ENCODE peak calls at places on chromosomes 5 and 9, in five cellular contexts. One of them, this sample, is unnamed.
A peak's percentile ranks its signal among the peaks of the same experiment; 100 is the strongest.

GRCh38 chr5:83388608-83389007 is 82.9 kb upstream of the VCAN start:
- DNase-seq in adrenal gland: no peak
- DNase-seq in left lung: no peak
- DNase-seq in activated T-helper 2 cell treated with anti-CD3 and anti-CD28 coated beads, Interferon-gamma antibody, Interleukin-2, Interleukin-4, amounts not matched to agents 10 μg/mL and 5 μg/mL and 100 μg/mL, durations not matched to agents 14 hours and 24 hours and 36 hours: no peak
- DNase-seq in HEK293T: no peak
- DNase-seq in this sample: no peak

GRCh38 chr9:115640887-115641286 is 512.7 kb upstream of the PAPPA start:
- DNase-seq in adrenal gland: no peak
- DNase-seq in left lung: no peak
- DNase-seq in activated T-helper 2 cell treated with anti-CD3 and anti-CD28 coated beads, Interferon-gamma antibody, Interleukin-2, Interleukin-4, amounts not matched to agents 10 μg/mL and 5 μg/mL and 100 μg/mL, durations not matched to agents 14 hours and 24 hours and 36 hours: no peak
- DNase-seq in HEK293T: no peak
- DNase-seq in this sample: no peak

GRCh38 chr5:10264569-10264968 is 14.5 kb downstream of the CCT5 start:
- DNase-seq in adrenal gland: no peak
- DNase-seq in left lung: no peak
- DNase-seq in activated T-helper 2 cell treated with anti-CD3 and anti-CD28 coated beads, Interferon-gamma antibody, Interleukin-2, Interleukin-4, amounts not matched to agents 10 μg/mL and 5 μg/mL and 100 μg/mL, durations not matched to agents 14 hours and 24 hours and 36 hours: no peak
- DNase-seq in HEK293T: no peak
- DNase-seq in this sample: no peak

GRCh38 chr9:6782981-6783380 is 25.2 kb downstream of the KDM4C start:
- DNase-seq in adrenal gland: no peak
- DNase-seq in left lung: no peak
- DNase-seq in activated T-helper 2 cell treated with anti-CD3 and anti-CD28 coated beads, Interferon-gamma antibody, Interleukin-2, Interleukin-4, amounts not matched to agents 10 μg/mL and 5 μg/mL and 100 μg/mL, durations not matched to agents 14 hours and 24 hours and 36 hours: no peak
- DNase-seq in HEK293T: no peak
- DNase-seq in this sample: no peak

GRCh38 chr5:157294692-157295091 is 28.8 kb downstream of the CYFIP2 start:
- DNase-seq in adrenal gland: no peak
- DNase-seq in left lung: no peak
- DNase-seq in activated T-helper 2 cell treated with anti-CD3 and anti-CD28 coated beads, Interferon-gamma antibody, Interleukin-2, Interleukin-4, amounts not matched to agents 10 μg/mL and 5 μg/mL and 100 μg/mL, durations not matched to agents 14 hours and 24 hours and 36 hours: no peak
- DNase-seq in HEK293T: no peak
- DNase-seq in this sample: no peak

GRCh38 chr9:93205045-93205768 is 21.3 kb downstream of the WNK2 start:
- DNase-seq in adrenal gland: peak; percentile 11
- DNase-seq in left lung: no peak
- DNase-seq in activated T-helper 2 cell treated with anti-CD3 and anti-CD28 coated beads, Interferon-gamma antibody, Interleukin-2, Interleukin-4, amounts not matched to agents 10 μg/mL and 5 μg/mL and 100 μg/mL, durations not matched to agents 14 hours and 24 hours and 36 hours: no peak
- DNase-seq in HEK293T: no peak
- DNase-seq in this sample: no peak

GRCh38 chr5:13591621-13592020 is 352.9 kb downstream of the DNAH5 start:
- DNase-seq in adrenal gland: no peak
- DNase-seq in left lung: no peak
- DNase-seq in activated T-helper 2 cell treated with anti-CD3 and anti-CD28 coated beads, Interferon-gamma antibody, Interleukin-2, Interleukin-4, amounts not matched to agents 10 μg/mL and 5 μg/mL and 100 μg/mL, durations not matched to agents 14 hours and 24 hours and 36 hours: no peak
- DNase-seq in HEK293T: no peak
- DNase-seq in this sample: no peak

GRCh38 chr9:79224672-79225433 is 346.9 kb upstream of the TLE4 start:
- DNase-seq in adrenal gland: no peak
- DNase-seq in left lung: no peak
- DNase-seq in activated T-helper 2 cell treated with anti-CD3 and anti-CD28 coated beads, Interferon-gamma antibody, Interleukin-2, Interleukin-4, amounts not matched to agents 10 μg/mL and 5 μg/mL and 100 μg/mL, durations not matched to agents 14 hours and 24 hours and 36 hours: no peak
- DNase-seq in HEK293T: no peak
- DNase-seq in this sample: no peak

GRCh38 chr9:93596399-93596798 is 20.0 kb downstream of the PHF2 start:
- DNase-seq in adrenal gland: no peak
- DNase-seq in left lung: no peak
- DNase-seq in activated T-helper 2 cell treated with anti-CD3 and anti-CD28 coated beads, Interferon-gamma antibody, Interleukin-2, Interleukin-4, amounts not matched to agents 10 μg/mL and 5 μg/mL and 100 μg/mL, durations not matched to agents 14 hours and 24 hours and 36 hours: no peak
- DNase-seq in HEK293T: no peak
- DNase-seq in this sample: no peak

GRCh38 chr5:39584921-39585320 is 160.1 kb upstream of the DAB2 start:
- DNase-seq in adrenal gland: no peak
- DNase-seq in left lung: no peak
- DNase-seq in activated T-helper 2 cell treated with anti-CD3 and anti-CD28 coated beads, Interferon-gamma antibody, Interleukin-2, Interleukin-4, amounts not matched to agents 10 μg/mL and 5 μg/mL and 100 μg/mL, durations not matched to agents 14 hours and 24 hours and 36 hours: no peak
- DNase-seq in HEK293T: no peak
- DNase-seq in this sample: no peak

GRCh38 chr5:179211076-179211475 is 134.2 kb downstream of the ADAMTS2 start:
- DNase-seq in adrenal gland: no peak
- DNase-seq in left lung: no peak
- DNase-seq in activated T-helper 2 cell treated with anti-CD3 and anti-CD28 coated beads, Interferon-gamma antibody, Interleukin-2, Interleukin-4, amounts not matched to agents 10 μg/mL and 5 μg/mL and 100 μg/mL, durations not matched to agents 14 hours and 24 hours and 36 hours: no peak
- DNase-seq in HEK293T: no peak
- DNase-seq in this sample: no peak

GRCh38 chr5:15388856-15389255 is 111.1 kb upstream of the FBXL7 start:
- DNase-seq in adrenal gland: no peak
- DNase-seq in left lung: no peak
- DNase-seq in activated T-helper 2 cell treated with anti-CD3 and anti-CD28 coated beads, Interferon-gamma antibody, Interleukin-2, Interleukin-4, amounts not matched to agents 10 μg/mL and 5 μg/mL and 100 μg/mL, durations not matched to agents 14 hours and 24 hours and 36 hours: no peak
- DNase-seq in HEK293T: no peak
- DNase-seq in this sample: no peak

GRCh38 chr9:71146511-71146910 is 25.1 kb upstream of the TRPM3 start:
- DNase-seq in adrenal gland: no peak
- DNase-seq in left lung: no peak
- DNase-seq in activated T-helper 2 cell treated with anti-CD3 and anti-CD28 coated beads, Interferon-gamma antibody, Interleukin-2, Interleukin-4, amounts not matched to agents 10 μg/mL and 5 μg/mL and 100 μg/mL, durations not matched to agents 14 hours and 24 hours and 36 hours: no peak
- DNase-seq in HEK293T: no peak
- DNase-seq in this sample: no peak

GRCh38 chr5:36744678-36745659 is 131.6 kb upstream of the NIPBL start:
- DNase-seq in adrenal gland: peak; percentile 67
- DNase-seq in left lung: peak; percentile 86
- DNase-seq in activated T-helper 2 cell treated with anti-CD3 and anti-CD28 coated beads, Interferon-gamma antibody, Interleukin-2, Interleukin-4, amounts not matched to agents 10 μg/mL and 5 μg/mL and 100 μg/mL, durations not matched to agents 14 hours and 24 hours and 36 hours: no peak
- DNase-seq in HEK293T: peak; percentile 85
- DNase-seq in this sample: peak; percentile 99

GRCh38 chr5:150137997-150138396 is 17.6 kb downstream of the PDGFRB start:
- DNase-seq in adrenal gland: peak; percentile 50
- DNase-seq in left lung: no peak
- DNase-seq in activated T-helper 2 cell treated with anti-CD3 and anti-CD28 coated beads, Interferon-gamma antibody, Interleukin-2, Interleukin-4, amounts not matched to agents 10 μg/mL and 5 μg/mL and 100 μg/mL, durations not matched to agents 14 hours and 24 hours and 36 hours: no peak
- DNase-seq in HEK293T: no peak
- DNase-seq in this sample: no peak

GRCh38 chr5:128052764-128053163 is 30.8 kb upstream of the SLC12A2 start:
- DNase-seq in adrenal gland: no peak
- DNase-seq in left lung: no peak
- DNase-seq in activated T-helper 2 cell treated with anti-CD3 and anti-CD28 coated beads, Interferon-gamma antibody, Interleukin-2, Interleukin-4, amounts not matched to agents 10 μg/mL and 5 μg/mL and 100 μg/mL, durations not matched to agents 14 hours and 24 hours and 36 hours: no peak
- DNase-seq in HEK293T: no peak
- DNase-seq in this sample: no peak

GRCh38 chr5:51684794-51685355 is 301.6 kb downstream of the ISL1 start:
- DNase-seq in adrenal gland: no peak
- DNase-seq in left lung: no peak
- DNase-seq in activated T-helper 2 cell treated with anti-CD3 and anti-CD28 coated beads, Interferon-gamma antibody, Interleukin-2, Interleukin-4, amounts not matched to agents 10 μg/mL and 5 μg/mL and 100 μg/mL, durations not matched to agents 14 hours and 24 hours and 36 hours: no peak
- DNase-seq in HEK293T: no peak
- DNase-seq in this sample: no peak

GRCh38 chr9:74498616-74499095 is 1.5 kb downstream of the RORB start:
- DNase-seq in adrenal gland: no peak
- DNase-seq in left lung: no peak
- DNase-seq in activated T-helper 2 cell treated with anti-CD3 and anti-CD28 coated beads, Interferon-gamma antibody, Interleukin-2, Interleukin-4, amounts not matched to agents 10 μg/mL and 5 μg/mL and 100 μg/mL, durations not matched to agents 14 hours and 24 hours and 36 hours: no peak
- DNase-seq in HEK293T: no peak
- DNase-seq in this sample: no peak

GRCh38 chr5:43041131-43041668 is 1.1 kb upstream of the ANXA2R start:
- DNase-seq in adrenal gland: peak; percentile 49
- DNase-seq in left lung: no peak
- DNase-seq in activated T-helper 2 cell treated with anti-CD3 and anti-CD28 coated beads, Interferon-gamma antibody, Interleukin-2, Interleukin-4, amounts not matched to agents 10 μg/mL and 5 μg/mL and 100 μg/mL, durations not matched to agents 14 hours and 24 hours and 36 hours: peak; percentile 31
- DNase-seq in HEK293T: no peak
- DNase-seq in this sample: no peak

GRCh38 chr9:135030711-135031245 is 56.7 kb upstream of the OLFM1 start:
- DNase-seq in adrenal gland: no peak
- DNase-seq in left lung: no peak
- DNase-seq in activated T-helper 2 cell treated with anti-CD3 and anti-CD28 coated beads, Interferon-gamma antibody, Interleukin-2, Interleukin-4, amounts not matched to agents 10 μg/mL and 5 μg/mL and 100 μg/mL, durations not matched to agents 14 hours and 24 hours and 36 hours: no peak
- DNase-seq in HEK293T: no peak
- DNase-seq in this sample: no peak

GRCh38 chr5:139745800-139746690 is 49.6 kb upstream of the PSD2 start:
- DNase-seq in adrenal gland: peak; percentile 84
- DNase-seq in left lung: peak; percentile 54
- DNase-seq in activated T-helper 2 cell treated with anti-CD3 and anti-CD28 coated beads, Interferon-gamma antibody, Interleukin-2, Interleukin-4, amounts not matched to agents 10 μg/mL and 5 μg/mL and 100 μg/mL, durations not matched to agents 14 hours and 24 hours and 36 hours: no peak
- DNase-seq in HEK293T: peak; percentile 86
- DNase-seq in this sample: peak; percentile 78

GRCh38 chr9:120579139-120579749 is 723 bp downstream of the CDK5RAP2 start:
- DNase-seq in adrenal gland: peak; percentile 17
- DNase-seq in left lung: peak; percentile 46
- DNase-seq in activated T-helper 2 cell treated with anti-CD3 and anti-CD28 coated beads, Interferon-gamma antibody, Interleukin-2, Interleukin-4, amounts not matched to agents 10 μg/mL and 5 μg/mL and 100 μg/mL, durations not matched to agents 14 hours and 24 hours and 36 hours: no peak
- DNase-seq in HEK293T: peak; percentile 22
- DNase-seq in this sample: peak; percentile 9

GRCh38 chr9:117733465-117733864 is 29.3 kb downstream of the TLR4 start:
- DNase-seq in adrenal gland: no peak
- DNase-seq in left lung: no peak
- DNase-seq in activated T-helper 2 cell treated with anti-CD3 and anti-CD28 coated beads, Interferon-gamma antibody, Interleukin-2, Interleukin-4, amounts not matched to agents 10 μg/mL and 5 μg/mL and 100 μg/mL, durations not matched to agents 14 hours and 24 hours and 36 hours: no peak
- DNase-seq in HEK293T: no peak
- DNase-seq in this sample: no peak

GRCh38 chr5:123807177-123807900 is 295.4 kb downstream of the CSNK1G3 start:
- DNase-seq in adrenal gland: no peak
- DNase-seq in left lung: no peak
- DNase-seq in activated T-helper 2 cell treated with anti-CD3 and anti-CD28 coated beads, Interferon-gamma antibody, Interleukin-2, Interleukin-4, amounts not matched to agents 10 μg/mL and 5 μg/mL and 100 μg/mL, durations not matched to agents 14 hours and 24 hours and 36 hours: no peak
- DNase-seq in HEK293T: peak; percentile 20
- DNase-seq in this sample: no peak

GRCh38 chr5:4511996-4512656 is 628.0 kb upstream of the ADAMTS16 start:
- DNase-seq in adrenal gland: peak; percentile 3
- DNase-seq in left lung: peak; percentile 51
- DNase-seq in activated T-helper 2 cell treated with anti-CD3 and anti-CD28 coated beads, Interferon-gamma antibody, Interleukin-2, Interleukin-4, amounts not matched to agents 10 μg/mL and 5 μg/mL and 100 μg/mL, durations not matched to agents 14 hours and 24 hours and 36 hours: no peak
- DNase-seq in HEK293T: peak; percentile 15
- DNase-seq in this sample: peak; percentile 72

GRCh38 chr9:7756088-7756487 is 43.5 kb downstream of the DMAC1 start:
- DNase-seq in adrenal gland: no peak
- DNase-seq in left lung: no peak
- DNase-seq in activated T-helper 2 cell treated with anti-CD3 and anti-CD28 coated beads, Interferon-gamma antibody, Interleukin-2, Interleukin-4, amounts not matched to agents 10 μg/mL and 5 μg/mL and 100 μg/mL, durations not matched to agents 14 hours and 24 hours and 36 hours: peak; percentile 18
- DNase-seq in HEK293T: no peak
- DNase-seq in this sample: no peak

GRCh38 chr9:5375091-5375490 is 35.4 kb upstream of the RLN1 start:
- DNase-seq in adrenal gland: no peak
- DNase-seq in left lung: no peak
- DNase-seq in activated T-helper 2 cell treated with anti-CD3 and anti-CD28 coated beads, Interferon-gamma antibody, Interleukin-2, Interleukin-4, amounts not matched to agents 10 μg/mL and 5 μg/mL and 100 μg/mL, durations not matched to agents 14 hours and 24 hours and 36 hours: no peak
- DNase-seq in HEK293T: no peak
- DNase-seq in this sample: no peak

GRCh38 chr5:78647411-78647818 is 1.2 kb downstream of the LHFPL2 start:
- DNase-seq in adrenal gland: peak; percentile 35
- DNase-seq in left lung: peak; percentile 33
- DNase-seq in activated T-helper 2 cell treated with anti-CD3 and anti-CD28 coated beads, Interferon-gamma antibody, Interleukin-2, Interleukin-4, amounts not matched to agents 10 μg/mL and 5 μg/mL and 100 μg/mL, durations not matched to agents 14 hours and 24 hours and 36 hours: no peak
- DNase-seq in HEK293T: no peak
- DNase-seq in this sample: peak; percentile 22

GRCh38 chr9:37508135-37508833 is 22.5 kb downstream of the POLR1E start:
- DNase-seq in adrenal gland: no peak
- DNase-seq in left lung: no peak
- DNase-seq in activated T-helper 2 cell treated with anti-CD3 and anti-CD28 coated beads, Interferon-gamma antibody, Interleukin-2, Interleukin-4, amounts not matched to agents 10 μg/mL and 5 μg/mL and 100 μg/mL, durations not matched to agents 14 hours and 24 hours and 36 hours: no peak
- DNase-seq in HEK293T: no peak
- DNase-seq in this sample: no peak

GRCh38 chr5:131611064-131611381 is 24.0 kb downstream of the RAPGEF6 start:
- DNase-seq in adrenal gland: no peak
- DNase-seq in left lung: no peak
- DNase-seq in activated T-helper 2 cell treated with anti-CD3 and anti-CD28 coated beads, Interferon-gamma antibody, Interleukin-2, Interleukin-4, amounts not matched to agents 10 μg/mL and 5 μg/mL and 100 μg/mL, durations not matched to agents 14 hours and 24 hours and 36 hours: no peak
- DNase-seq in HEK293T: no peak
- DNase-seq in this sample: no peak

GRCh38 chr9:137506702-137507171 is 43.5 kb downstream of the PNPLA7 start:
- DNase-seq in adrenal gland: no peak
- DNase-seq in left lung: no peak
- DNase-seq in activated T-helper 2 cell treated with anti-CD3 and anti-CD28 coated beads, Interferon-gamma antibody, Interleukin-2, Interleukin-4, amounts not matched to agents 10 μg/mL and 5 μg/mL and 100 μg/mL, durations not matched to agents 14 hours and 24 hours and 36 hours: no peak
- DNase-seq in HEK293T: no peak
- DNase-seq in this sample: no peak

This sample was measured in thyroid gland.